ENCODE peak calls at places on chromosomes 16 and 17, in seven cellular contexts. O, X, A, Q, I, Z and G are unnamed samples.

GRCh38 chr16:62036807-62037135 is 533 bp upstream of the CDH8 start:
- DNase-seq in X (no peak), Z (no peak), Q (no peak), I (no peak), A (no peak), O (no peak), G (peak)

GRCh38 chr16:4733211-4733742 is 794 bp downstream of the ANKS3 start:
- DNase-seq in A (no peak), Z (no peak), Q (no peak), O (no peak), I (no peak), X (no peak), G (no peak)

GRCh38 chr16:63981639-63982038 is 1140.2 kb downstream of the CDH11 start:
- DNase-seq in Z (no peak), O (no peak), Q (no peak), A (no peak), I (no peak), X (no peak), G (peak)

GRCh38 chr16:1680361-1680760 is 2.3 kb downstream of the JPT2 start:
- DNase-seq in I (no peak), Z (no peak), Q (no peak), X (no peak), A (no peak), O (no peak), G (no peak)

GRCh38 chr16:49639739-49640388 is 216.0 kb downstream of the ZNF423 start:
- DNase-seq in Q (peak), I (no peak), Z (peak), O (no peak), X (no peak), A (peak), G (peak)

GRCh38 chr17:50062323-50063243 is 6.7 kb downstream of the ITGA3 start:
- DNase-seq in O (no peak), Z (peak), A (peak), Q (peak), I (peak), X (peak), G (no peak)

GRCh38 chr16:8943001-8943763 is 20.5 kb downstream of the USP7 start:
- DNase-seq in O (no peak), Z (no peak), I (no peak), A (no peak), X (no peak), Q (no peak), G (no peak)

GRCh38 chr16:56298948-56299602 is 107.8 kb downstream of the GNAO1 start:
- DNase-seq in Z (peak), A (no peak), X (no peak), Q (no peak), I (no peak), O (no peak), G (no peak)

GRCh38 chr17:30520436-30520835 is 43.2 kb downstream of the GOSR1 start:
- DNase-seq in O (no peak), X (no peak), A (peak), Q (peak), I (no peak), Z (no peak), G (no peak)

GRCh38 chr17:77374170-77374936 is 233.6 kb downstream of the SEC14L1 start:
- DNase-seq in A (peak), Z (peak), O (peak), I (no peak), X (no peak), Q (peak), G (peak)

GRCh38 chr16:48123104-48123788 is 32.5 kb downstream of the ABCC12 start:
- DNase-seq in Z (no peak), Q (peak), X (peak), A (peak), O (no peak), I (peak), G (no peak)

GRCh38 chr17:40552806-40553693 is 12.2 kb downstream of the CCR7 start:
- DNase-seq in X (no peak), A (no peak), O (peak), Q (no peak), I (no peak), Z (no peak), G (no peak)

GRCh38 chr16:75250809-75251279 is 580 bp downstream of the BCAR1 start:
- DNase-seq in Z (no peak), Q (no peak), A (no peak), I (no peak), X (peak), O (no peak), G (peak)

GRCh38 chr16:30946671-30947532 is 2.0 kb upstream of the ORAI3 start:
- DNase-seq in X (no peak), A (no peak), Z (no peak), O (no peak), I (no peak), Q (no peak), G (no peak)

GRCh38 chr17:5931611-5932010 is 138.6 kb upstream of the WSCD1 start:
- DNase-seq in Q (no peak), A (no peak), Z (no peak), I (no peak), O (no peak), X (no peak), G (no peak)

GRCh38 chr16:4512473-4512872 is 26.1 kb downstream of the CDIP1 start:
- DNase-seq in I (no peak), X (no peak), Q (no peak), O (no peak), A (no peak), Z (no peak), G (no peak)

GRCh38 chr17:44121206-44121605 is 2.2 kb downstream of the HDAC5 start:
- DNase-seq in O (peak), X (no peak), I (no peak), A (no peak), Q (no peak), Z (no peak), G (no peak)

GRCh38 chr16:1674751-1675664 is 3.1 kb upstream of the JPT2 start:
- DNase-seq in A (peak), O (no peak), Q (no peak), I (peak), Z (no peak), X (peak), G (no peak)

GRCh38 chr16:48354877-48355585 is 30.2 kb downstream of the SIAH1 start:
- DNase-seq in Q (no peak), O (no peak), Z (no peak), A (no peak), I (no peak), X (no peak), G (no peak)

GRCh38 chr16:5415123-5415522 is 317.5 kb upstream of the EEF2KMT start:
- DNase-seq in O (peak), Q (no peak), I (no peak), A (no peak), X (no peak), Z (no peak), G (no peak)

GRCh38 chr16:68884867-68885266 is 41.5 kb downstream of the TANGO6 start:
- DNase-seq in I (no peak), Z (no peak), X (no peak), O (no peak), Q (no peak), A (peak), G (no peak)

GRCh38 chr16:424033-424622 is 1.3 kb upstream of the RAB11FIP3 start:
- DNase-seq in I (peak), Z (peak), X (peak), A (peak), O (no peak), Q (peak), G (no peak)

GRCh38 chr16:84088695-84089395 is 27.9 kb downstream of the MBTPS1 start:
- DNase-seq in I (no peak), X (no peak), O (peak), A (no peak), Q (no peak), Z (peak), G (peak)

GRCh38 chr17:14826361-14826760 is 438.8 kb downstream of the PMP22 start:
- DNase-seq in I (no peak), Z (no peak), X (no peak), A (no peak), O (no peak), Q (no peak), G (no peak)

GRCh38 chr16:16157166-16157565 is 66.1 kb downstream of the ABCC6 start:
- DNase-seq in I (no peak), O (no peak), X (no peak), Q (no peak), A (no peak), Z (no peak), G (no peak)

GRCh38 chr17:61309857-61310256 is 89.8 kb upstream of the TBX2 start:
- DNase-seq in Z (no peak), X (no peak), O (no peak), Q (peak), I (peak), A (peak), G (no peak)

GRCh38 chr16:4329354-4329775 is 13.5 kb downstream of the GLIS2 start:
- DNase-seq in A (no peak), I (no peak), Q (no peak), X (no peak), Z (no peak), O (no peak), G (no peak)

GRCh38 chr17:2151634-2152033 is 96.7 kb downstream of the HIC1 start:
- DNase-seq in Z (no peak), I (peak), Q (no peak), O (no peak), X (no peak), A (no peak), G (no peak)

GRCh38 chr16:878071-878784 is 77.7 kb upstream of the GNG13 start:
- DNase-seq in O (no peak), Q (no peak), I (no peak), A (no peak), X (peak), Z (no peak), G (peak)

GRCh38 chr16:15803608-15804007 is 53.2 kb downstream of the MYH11 start:
- DNase-seq in Q (no peak), O (peak), I (no peak), Z (no peak), X (no peak), A (no peak), G (no peak)

GRCh38 chr17:51487947-51488346 is 227.6 kb downstream of the UTP18 start:
- DNase-seq in O (peak), Q (no peak), I (peak), Z (no peak), X (no peak), A (no peak), G (no peak)

GRCh38 chr17:74452027-74452840 is 14.2 kb upstream of the CD300A start:
- DNase-seq in I (no peak), Z (no peak), Q (no peak), O (no peak), A (no peak), X (no peak), G (peak)

GRCh38 chr17:61400058-61400785 is 579 bp downstream of the TBX2 start:
- DNase-seq in I (peak), X (peak), Q (peak), O (peak), Z (no peak), A (peak), G (peak)

GRCh38 chr17:14672830-14673229 is 371.9 kb downstream of the HS3ST3B1 start:
- DNase-seq in A (peak), I (peak), X (no peak), Z (no peak), O (peak), Q (peak), G (no peak)

GRCh38 chr16:3171855-3172593 is 16.0 kb upstream of the OR1F1 start:
- DNase-seq in O (no peak), A (no peak), I (peak), X (peak), Z (no peak), Q (no peak), G (no peak)

GRCh38 chr16:81901483-81901882 is 109.8 kb downstream of the SDR42E1 start:
- DNase-seq in X (no peak), O (no peak), Q (peak), A (no peak), Z (peak), I (peak), G (no peak)

GRCh38 chr17:76056882-76057281 is 15.4 kb downstream of the SRP68 start:
- DNase-seq in A (no peak), X (no peak), I (no peak), Q (no peak), Z (no peak), O (no peak), G (no peak)
- TF ChIP-seq CTCF in A (no peak), X (no peak), I (no peak), Q (no peak), Z (no peak), O (peak), G (no peak)

DNA sequence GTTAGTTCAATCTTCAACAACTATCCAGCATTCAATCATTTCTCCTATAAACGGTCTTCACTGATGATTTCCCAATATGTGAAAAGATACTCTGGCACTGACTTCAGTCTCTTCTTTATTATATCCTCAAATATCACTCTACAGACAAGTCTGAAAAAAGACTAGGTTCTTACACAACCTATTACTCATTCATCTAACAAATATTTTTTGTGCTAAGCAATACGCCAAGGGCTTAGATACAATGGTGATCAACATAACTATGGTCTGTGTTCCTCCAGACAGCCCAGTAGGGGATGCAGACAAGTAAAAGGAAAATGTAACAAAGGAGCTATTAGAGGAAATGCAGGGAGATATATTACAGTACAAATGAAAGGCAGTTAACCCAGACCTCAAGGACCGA is 63.9 kb downstream of the MYO1D start:
- DNase-seq in X (no peak), Z (no peak), A (peak), Q (no peak), O (no peak), I (peak), G (no peak)
- TF ChIP-seq CTCF in X (no peak), Z (no peak), A (peak), Q (no peak), O (no peak), I (no peak), G (no peak)

GRCh38 chr17:82668631-82669099 is 20.4 kb upstream of the WDR45B start:
- DNase-seq in I (peak), X (peak), A (peak), Q (peak), Z (peak), O (peak), G (peak)
- TF ChIP-seq CTCF in I (peak), X (peak), A (no peak), Q (peak), Z (peak), O (peak), G (no peak)

GRCh38 chr17:7351665-7352558 is at the start of gene KCTD11:
- DNase-seq in O (peak), I (peak), A (peak), Q (peak), X (peak), Z (peak), G (peak)
- TF ChIP-seq CTCF in O (peak), I (peak), A (peak), Q (peak), X (peak), Z (peak), G (no peak)

GRCh38 chr16:87017388-87018012 is 299.7 kb downstream of the C16orf95 start:
- DNase-seq in Q (peak), Z (no peak), X (peak), A (peak), I (peak), O (no peak), G (no peak)
- TF ChIP-seq CTCF in Q (peak), Z (no peak), X (peak), A (peak), I (peak), O (peak), G (no peak)

DNA sequence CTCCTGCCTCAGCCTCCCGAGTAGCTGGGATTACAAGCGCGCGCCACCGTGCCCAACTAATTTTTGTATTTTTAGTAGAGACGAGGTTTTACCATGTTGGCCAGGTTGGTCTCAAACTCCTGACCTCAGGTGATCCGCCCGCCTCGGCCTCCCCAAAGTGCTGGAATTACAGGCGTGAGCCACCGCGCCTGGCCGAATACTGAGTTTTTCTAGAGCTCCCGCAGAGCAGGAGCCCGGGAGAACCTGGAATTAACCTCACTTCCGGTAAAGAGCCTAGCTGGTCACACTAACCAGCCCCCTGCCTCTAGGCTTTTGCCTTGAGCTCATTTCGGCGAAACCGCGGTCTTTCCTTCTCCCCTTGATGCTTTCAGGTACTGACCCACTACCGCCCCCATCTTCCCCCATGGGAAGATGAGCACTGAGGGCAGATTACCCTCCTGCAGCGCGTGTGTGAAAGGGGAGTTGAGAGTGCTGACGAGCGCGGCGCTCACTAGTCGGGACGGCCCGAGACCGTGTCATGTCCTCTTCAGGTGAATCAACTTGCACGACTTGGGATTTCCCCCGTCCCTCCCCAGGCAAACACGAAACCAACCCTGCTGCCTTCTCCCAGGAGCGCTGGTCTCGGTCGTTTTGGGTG is 743 bp upstream of the NEK8 start:
- DNase-seq in O (peak), Q (no peak), I (peak), A (peak), X (peak), Z (peak), G (peak)
- TF ChIP-seq CTCF in O (peak), Q (peak), I (no peak), A (peak), X (peak), Z (peak), G (no peak)

GRCh38 chr17:46894476-46895151 is 28.3 kb upstream of the GOSR2 start:
- DNase-seq in A (no peak), X (no peak), O (no peak), Z (no peak), I (no peak), Q (no peak), G (no peak)

GRCh38 chr17:46898364-46898763 is 24.6 kb upstream of the GOSR2 start:
- DNase-seq in X (no peak), A (no peak), I (no peak), O (no peak), Z (no peak), Q (no peak), G (no peak)

GRCh38 chr17:46898860-46899259 is 24.1 kb upstream of the GOSR2 start:
- DNase-seq in A (no peak), I (no peak), X (no peak), Q (no peak), O (no peak), Z (no peak), G (no peak)

GRCh38 chr17:46895171-46895570 is 27.8 kb upstream of the GOSR2 start:
- DNase-seq in I (no peak), O (no peak), Z (no peak), Q (no peak), A (no peak), X (no peak), G (no peak)

DNA sequence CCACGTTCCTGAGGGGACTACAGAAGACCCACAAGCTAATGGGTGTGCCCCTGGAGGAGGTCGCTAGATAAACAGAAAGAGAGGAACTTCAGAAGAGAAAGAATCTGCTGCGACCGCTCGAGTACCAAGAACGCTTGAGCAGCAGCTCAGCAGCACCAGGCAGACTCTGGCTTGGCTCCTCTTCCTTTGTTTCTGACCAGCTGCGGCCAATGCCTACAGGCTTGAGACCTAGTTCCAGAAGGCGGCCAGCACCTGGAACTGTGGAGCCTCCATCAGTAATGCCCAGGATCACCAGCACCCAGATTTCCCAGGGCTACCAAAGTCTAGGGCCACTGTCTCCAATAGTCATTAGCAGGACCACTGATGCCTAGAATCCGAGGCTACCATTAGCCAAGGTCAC is 26.0 kb upstream of the GOSR2 start:
- DNase-seq in I (no peak), O (no peak), Z (no peak), A (no peak), X (no peak), Q (no peak), G (no peak)
- TF ChIP-seq CTCF in I (no peak), O (no peak), Z (no peak), A (no peak), X (no peak), Q (no peak), G (no peak)